ENCODE peak calls at places on chromosomes 3 and 15, in five cellular contexts. S is psoas muscle, A is mucosa of descending colon, Q is tibial nerve, U is HL-60. Z is an unnamed sample.

GRCh38 chr3:19739504-19739903 is 194.5 kb downstream of the EFHB start:
- DNase-seq in S (no peak), A (no peak), Q (no peak), U (no peak), Z (no peak)

GRCh38 chr3:126124148-126124868 is 40.4 kb upstream of the SLC41A3 start:
- DNase-seq in S (peak; percentile 7), A (peak; percentile 22), Q (no peak), U (no peak), Z (no peak)

GRCh38 chr3:15319575-15319974 is 12.8 kb downstream of the SH3BP5 start:
- DNase-seq in S (peak; percentile 67), A (no peak), Q (peak; percentile 57), U (no peak), Z (no peak)

GRCh38 chr15:40320931-40321371 is 2.5 kb upstream of the INAFM2 start:
- DNase-seq in S (no peak), A (no peak), Q (no peak), U (peak; percentile 70), Z (no peak)

GRCh38 chr15:69390575-69390974 is 23.6 kb upstream of the KIF23 start:
- DNase-seq in S (no peak), A (no peak), Q (no peak), U (no peak), Z (no peak)

GRCh38 chr15:90001062-90001682 is at the start of gene ZNF710:
- DNase-seq in S (peak; percentile 48), A (peak; percentile 70), Q (no peak), U (peak; percentile 33), Z (peak; percentile 85)

GRCh38 chr3:71397046-71397445 is 186.5 kb downstream of the FOXP1 start:
- DNase-seq in S (no peak), A (no peak), Q (no peak), U (peak; percentile 18), Z (no peak)

GRCh38 chr3:46667061-46667621 is 26.3 kb downstream of the ALS2CL start:
- DNase-seq in S (no peak), A (no peak), Q (no peak), U (no peak), Z (no peak)

GRCh38 chr15:87959080-87959479 is 297.5 kb downstream of the NTRK3 start:
- DNase-seq in S (no peak), A (no peak), Q (no peak), U (no peak), Z (no peak)
- TF ChIP-seq CTCF in S (no peak), A (no peak), Q (no peak), U (no peak), Z (no peak)

DNA sequence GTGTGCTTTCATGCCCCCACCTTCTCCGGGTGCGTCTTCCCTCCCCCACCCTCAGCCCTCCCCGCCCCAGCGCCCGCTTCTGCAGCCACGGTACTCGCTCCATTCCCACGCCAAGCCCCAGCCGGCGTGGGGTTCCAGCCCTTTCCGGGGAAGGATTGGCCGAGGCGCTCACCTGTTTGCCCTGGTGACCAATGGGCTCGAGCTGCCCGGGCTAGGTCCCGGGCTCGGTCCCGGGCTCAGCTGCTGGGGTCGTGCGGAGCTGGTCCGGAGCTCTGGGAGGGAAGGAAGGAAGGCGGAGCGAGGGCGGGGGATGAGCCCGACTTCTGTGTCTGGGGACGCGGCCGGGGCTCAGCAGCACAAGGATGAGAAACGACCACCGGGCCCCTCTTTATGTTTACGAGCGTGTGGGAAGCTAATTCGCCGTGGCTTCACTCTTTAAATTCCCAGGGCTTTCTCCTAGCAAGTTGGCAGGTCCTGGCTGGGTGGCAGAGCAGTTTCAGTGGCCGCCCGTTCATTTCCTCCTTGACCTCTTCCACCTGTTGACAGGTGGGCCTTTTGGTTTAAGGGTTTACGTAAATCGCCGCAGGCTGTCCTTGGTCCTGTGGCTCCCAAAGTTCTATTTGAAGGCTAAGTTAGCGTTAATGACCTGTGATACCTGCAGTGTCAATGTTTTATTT is at the start of gene IGSF10:
- DNase-seq in S (peak; percentile 17), A (peak; percentile 46), Q (no peak), U (no peak), Z (no peak)
- H3K4me3 ChIP-seq in S (peak within 1 kb of the TSS; percentile 61), A (no peak within 1 kb of the TSS), Q (peak within 1 kb of the TSS; percentile 50), U (no peak within 1 kb of the TSS), Z (peak within 1 kb of the TSS; percentile 42)

DNA sequence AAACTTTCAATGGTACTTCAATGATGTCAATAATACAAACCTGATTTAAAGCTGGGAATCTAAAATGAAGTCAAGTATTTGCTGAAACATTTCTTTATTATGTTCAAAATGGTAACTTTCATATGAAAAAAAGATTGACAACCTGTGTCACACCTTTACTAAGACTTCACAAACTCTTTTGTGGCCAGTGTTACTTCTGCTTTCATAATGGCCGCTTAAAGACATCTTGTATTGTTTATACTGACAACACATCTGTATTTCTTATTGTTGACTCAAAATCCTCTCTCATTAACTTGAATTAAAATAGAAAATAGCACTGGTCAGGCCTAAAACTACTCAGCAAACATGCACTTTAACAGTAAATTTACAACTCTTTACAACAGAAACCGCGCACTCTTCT is 312.3 kb upstream of the CNTN6 start:
- DNase-seq in S (no peak), A (no peak), Q (no peak), U (no peak), Z (no peak)
- TF ChIP-seq CTCF in S (no peak), A (no peak), Q (no peak), U (no peak), Z (no peak)

GRCh38 chr3:151971814-151972579 is 98.6 kb downstream of the SUCNR1 start:
- DNase-seq in S (no peak), A (peak; percentile 27), Q (no peak), U (no peak), Z (no peak)

GRCh38 chr3:151974067-151974466 is 100.6 kb downstream of the SUCNR1 start:
- DNase-seq in S (no peak), A (no peak), Q (no peak), U (no peak), Z (no peak)

GRCh38 chr3:151971194-151971771 is 97.8 kb downstream of the SUCNR1 start:
- DNase-seq in S (no peak), A (no peak), Q (no peak), U (no peak), Z (no peak)

GRCh38 chr3:151979914-151980313 is 106.5 kb downstream of the SUCNR1 start:
- DNase-seq in S (no peak), A (no peak), Q (no peak), U (no peak), Z (no peak)

DNA sequence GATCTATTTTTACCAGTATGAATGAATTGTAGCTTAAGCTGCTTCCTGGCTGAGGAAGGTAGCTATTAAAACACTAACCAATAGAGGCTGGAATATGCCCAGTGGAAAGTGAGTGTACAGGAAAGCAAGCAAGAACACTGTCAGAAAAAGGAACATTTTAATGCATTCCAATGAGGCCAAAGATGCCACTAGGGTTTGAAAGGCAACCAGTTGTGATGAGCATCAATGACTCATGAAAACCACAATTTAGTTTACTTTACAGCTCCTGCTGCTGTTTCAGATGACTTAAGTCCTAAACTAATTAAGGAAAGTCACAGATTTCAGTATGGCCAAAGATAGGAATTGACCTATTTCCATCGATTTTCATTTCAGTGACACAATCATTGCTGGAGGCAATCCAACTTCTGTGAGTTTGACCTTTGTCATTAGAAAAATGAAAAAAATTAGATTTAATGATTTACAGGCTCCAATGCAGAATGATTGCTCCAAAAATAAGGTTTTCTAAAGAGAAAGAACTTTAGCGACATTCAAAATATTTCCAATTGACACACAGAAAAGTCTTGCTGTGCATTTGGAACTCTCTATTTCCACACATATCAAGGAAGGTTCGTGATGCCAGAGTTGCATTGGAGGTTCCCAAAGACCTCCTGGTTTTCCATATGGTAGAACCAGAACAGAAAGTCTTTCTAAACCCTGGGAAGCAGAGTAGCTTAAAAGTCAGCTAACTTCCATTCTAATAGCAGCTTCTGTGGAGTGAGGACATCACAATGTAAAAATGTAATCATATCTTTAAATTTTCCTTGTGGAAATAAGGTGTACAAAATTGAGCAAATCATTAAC is 103.0 kb downstream of the SUCNR1 start:
- DNase-seq in S (no peak), A (no peak), Q (no peak), U (no peak), Z (no peak)
- H3K4me3 ChIP-seq in S (no peak overlapping the region), A (no peak overlapping the region), Q (no peak overlapping the region), U (no peak overlapping the region), Z (no peak overlapping the region)

DNA sequence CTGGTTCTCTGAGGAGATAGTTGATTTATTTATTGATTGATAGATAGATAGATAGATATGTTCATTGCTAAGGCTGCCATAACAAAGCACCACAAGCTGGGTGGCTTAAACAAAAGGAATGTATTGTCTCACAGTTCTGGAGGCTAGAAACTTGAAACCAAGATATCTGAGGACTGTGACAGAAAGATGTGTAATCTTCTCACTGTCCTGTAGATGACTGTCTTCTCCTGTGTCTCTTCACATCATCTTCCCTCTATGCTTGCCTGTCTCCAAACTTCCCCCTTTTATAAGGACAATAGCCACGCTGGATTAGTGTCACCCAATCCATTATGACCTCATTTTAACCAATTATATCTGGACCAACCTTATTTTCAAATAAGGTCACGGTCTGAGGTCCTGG is 41.0 kb downstream of the GNB4 start:
- DNase-seq in S (no peak), A (no peak), Q (no peak), U (no peak), Z (no peak)
- TF ChIP-seq CTCF in S (no peak), A (no peak), Q (no peak), U (no peak), Z (no peak)

DNA sequence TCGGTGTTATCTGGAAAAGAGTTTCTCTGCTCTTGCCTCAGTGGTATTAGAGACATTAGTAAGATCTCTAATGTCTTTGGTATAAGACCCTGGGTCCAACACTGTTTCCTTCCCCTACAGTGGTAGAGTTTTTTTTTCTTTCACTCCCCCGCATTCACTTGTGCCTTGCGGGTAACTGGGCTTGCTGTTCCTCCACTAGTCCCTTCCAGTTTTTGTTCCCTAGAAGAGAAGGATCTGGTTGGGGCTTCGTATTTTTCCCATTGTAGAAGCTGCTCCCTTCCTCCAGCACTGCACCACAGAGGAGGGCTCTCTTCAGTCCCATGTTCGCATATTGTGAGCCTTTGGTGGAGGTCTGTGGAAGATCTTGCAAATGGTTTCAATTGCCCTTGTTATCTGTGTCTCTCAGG is 13.7 kb downstream of the CTDSPL2 start:
- DNase-seq in S (no peak), A (no peak), Q (no peak), U (peak; percentile 26), Z (no peak)
- H3K4me3 ChIP-seq in S (no peak overlapping the region), A (no peak overlapping the region), Q (no peak overlapping the region), U (no peak overlapping the region), Z (no peak overlapping the region)